ENCODE peak calls at places on chromosomes 1 and 21, in five cellular contexts. A, V, Y, K and E are unnamed samples.
A peak's percentile ranks its signal among the peaks of the same experiment; 100 is the strongest.

GRCh38 chr1:12127206-12127810 is 39.5 kb upstream of the TNFRSF1B start:
- DNase-seq in A (no peak), V (no peak), Y (no peak), K (no peak), E (no peak)

GRCh38 chr1:164895026-164895907 is 336.3 kb downstream of the PBX1 start:
- DNase-seq in A (no peak), V (no peak), Y (no peak), K (no peak), E (no peak)

GRCh38 chr1:245107776-245108114 is 47.0 kb upstream of the KIF26B start:
- DNase-seq in A (no peak), V (no peak), Y (peak; percentile 77), K (no peak), E (peak; percentile 38)

GRCh38 chr1:172136925-172137324 is 283.6 kb upstream of the C1orf105 start:
- DNase-seq in A (no peak), V (peak; percentile 61), Y (no peak), K (no peak), E (no peak)

GRCh38 chr1:230977781-230978490 is 725 bp downstream of the TTC13 start:
- DNase-seq in A (peak; percentile 26), V (peak; percentile 24), Y (peak; percentile 33), K (peak; percentile 11), E (peak; percentile 37)

GRCh38 chr1:209883341-209883971 is 54.6 kb upstream of the SYT14 start:
- DNase-seq in A (no peak), V (peak; percentile 95), Y (peak; percentile 10), K (peak; percentile 89), E (no peak)

GRCh38 chr1:58650141-58650540 is 49.7 kb downstream of the MYSM1 start:
- DNase-seq in A (no peak), V (no peak), Y (no peak), K (peak; percentile 47), E (no peak)

GRCh38 chr1:16248603-16249534 is 11.9 kb upstream of the CPLANE2 start:
- DNase-seq in A (no peak), V (peak; percentile 75), Y (no peak), K (peak; percentile 87), E (no peak)

GRCh38 chr1:41418868-41419583 is 57.8 kb downstream of the FOXO6 start:
- DNase-seq in A (no peak), V (peak; percentile 73), Y (peak; percentile 90), K (peak; percentile 84), E (peak; percentile 58)

GRCh38 chr1:93605812-93606512 is 75.7 kb downstream of the BCAR3 start:
- DNase-seq in A (no peak), V (peak; percentile 91), Y (no peak), K (peak; percentile 97), E (no peak)

GRCh38 chr21:42671778-42672593 is 18.6 kb downstream of the PDE9A start:
- DNase-seq in A (no peak), V (peak; percentile 22), Y (no peak), K (no peak), E (no peak)

GRCh38 chr1:229190057-229190590 is 80.8 kb upstream of the RAB4A start:
- DNase-seq in A (no peak), V (no peak), Y (no peak), K (no peak), E (no peak)

GRCh38 chr1:173329747-173330146 is 122.6 kb upstream of the TNFSF4 start:
- DNase-seq in A (no peak), V (peak; percentile 60), Y (no peak), K (peak; percentile 82), E (no peak)

GRCh38 chr1:67190942-67191341 is 24.7 kb downstream of the IL23R start:
- DNase-seq in A (no peak), V (no peak), Y (no peak), K (no peak), E (no peak)

GRCh38 chr1:201783067-201783466 is 45.9 kb upstream of the IPO9 start:
- DNase-seq in A (no peak), V (no peak), Y (no peak), K (peak; percentile 46), E (no peak)

GRCh38 chr1:160291248-160292220 is 6.6 kb upstream of the PEX19 start:
- DNase-seq in A (peak; percentile 42), V (peak; percentile 74), Y (peak; percentile 78), K (peak; percentile 70), E (peak; percentile 67)

GRCh38 chr1:160022330-160023310 is 9.2 kb downstream of the PIGM start:
- DNase-seq in A (no peak), V (no peak), Y (no peak), K (no peak), E (no peak)

GRCh38 chr1:9350011-9350907 is 57.6 kb downstream of the SPSB1 start:
- DNase-seq in A (no peak), V (peak; percentile 82), Y (peak; percentile 72), K (peak; percentile 65), E (no peak)

GRCh38 chr1:154996966-154997701 is 3.7 kb downstream of the LENEP start:
- DNase-seq in A (no peak), V (no peak), Y (no peak), K (no peak), E (peak; percentile 23)

GRCh38 chr21:45923146-45923545 is 58.4 kb upstream of the COL6A1 start:
- DNase-seq in A (peak; percentile 21), V (peak; percentile 72), Y (peak; percentile 61), K (peak; percentile 75), E (peak; percentile 80)

DNA sequence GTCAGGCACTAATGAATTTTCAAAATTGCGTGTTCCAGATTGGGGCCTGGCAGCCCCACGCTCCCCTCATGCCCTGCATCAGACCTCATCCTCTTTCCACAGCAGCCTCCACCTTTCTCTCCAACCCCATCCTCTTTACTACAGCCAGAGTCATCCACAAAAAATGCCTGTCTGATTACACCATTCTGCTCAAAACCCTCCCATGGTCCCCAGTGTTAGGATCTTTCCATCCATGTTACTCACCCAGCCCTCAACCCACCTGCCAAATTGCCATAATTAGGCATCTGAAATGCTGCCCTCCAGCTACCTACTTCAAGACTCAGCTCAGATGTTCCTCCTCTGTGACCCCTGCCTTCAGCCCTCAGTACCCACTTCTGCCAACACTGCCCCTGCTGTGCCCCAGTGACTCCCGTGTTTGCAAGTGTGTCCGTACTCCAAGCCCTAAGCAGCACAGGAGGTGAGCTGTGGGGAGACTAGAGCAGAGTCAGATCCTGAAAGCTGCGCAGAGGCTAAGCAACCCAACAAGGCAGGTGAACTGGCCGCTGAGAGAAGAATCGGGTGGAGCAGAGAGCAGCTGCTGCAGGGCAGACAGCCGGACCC is 715 bp upstream of the ARTN start:
- DNase-seq in A (no peak), V (peak; percentile 36), Y (peak; percentile 64), K (peak; percentile 74), E (no peak)
- H3K14ac ChIP-seq in A (peak overlapping the region; percentile 40), V (no peak overlapping the region), Y (no peak overlapping the region), K (peak overlapping the region; percentile 49), E (peak overlapping the region; percentile 74)

GRCh38 chr1:233584931-233585330 is 29.0 kb upstream of the KCNK1 start:
- DNase-seq in A (no peak), V (no peak), Y (no peak), K (no peak), E (no peak)
- H3K14ac ChIP-seq in A (no peak overlapping the region), V (no peak overlapping the region), Y (no peak overlapping the region), K (no peak overlapping the region), E (no peak overlapping the region)

GRCh38 chr21:35058058-35058457 is 9.0 kb upstream of the RUNX1 start:
- DNase-seq in A (no peak), V (no peak), Y (no peak), K (no peak), E (no peak)

GRCh38 chr21:35059742-35060141 is 10.6 kb upstream of the RUNX1 start:
- DNase-seq in A (no peak), V (no peak), Y (no peak), K (peak; percentile 43), E (no peak)

GRCh38 chr21:35062016-35062415 is 12.9 kb upstream of the RUNX1 start:
- DNase-seq in A (no peak), V (no peak), Y (no peak), K (no peak), E (no peak)

GRCh38 chr21:35053356-35054096 is 4.4 kb upstream of the RUNX1 start:
- DNase-seq in A (no peak), V (peak; percentile 32), Y (no peak), K (no peak), E (no peak)

GRCh38 chr21:35057428-35057827 is 8.3 kb upstream of the RUNX1 start:
- DNase-seq in A (no peak), V (no peak), Y (no peak), K (no peak), E (no peak)
- H3K14ac ChIP-seq in A (no peak overlapping the region), V (no peak overlapping the region), Y (no peak overlapping the region), K (no peak overlapping the region), E (no peak overlapping the region)

GRCh38 chr1:235633220-235633540 is 16.4 kb downstream of the GNG4 start:
- DNase-seq in A (no peak), V (no peak), Y (no peak), K (no peak), E (no peak)
- H3K14ac ChIP-seq in A (no peak overlapping the region), V (no peak overlapping the region), Y (no peak overlapping the region), K (no peak overlapping the region), E (no peak overlapping the region)

GRCh38 chr21:19256934-19257660 is 853.5 kb upstream of the TMPRSS15 start:
- DNase-seq in A (no peak), V (no peak), Y (no peak), K (no peak), E (no peak)
- H3K14ac ChIP-seq in A (no peak overlapping the region), V (no peak overlapping the region), Y (no peak overlapping the region), K (no peak overlapping the region), E (no peak overlapping the region)